ENCODE peak calls at places on chromosomes 7 and 10, in nine cellular contexts. A is CD8-positive, alpha-beta T cell; B is activated CD4-positive, CD25-positive, alpha-beta regulatory T cell; S is heart left ventricle; G is occipital lobe; T is ELR; Y is astrocyte of the spinal cord; P is NCI-H1105; U is globus pallidus. Z is an unnamed sample.

GRCh38 chr7:6202117-6202516 is 70.3 kb downstream of the CYTH3 start:
- DNase-seq in A (no peak), B (no peak), S (peak; percentile 52), G (no peak), T (no peak), Y (no peak), P (no peak), U (no peak), Z (no peak)

GRCh38 chr10:97333601-97334369 is 744 bp downstream of the FRAT2 start:
- DNase-seq in A (no peak), B (no peak), S (peak; percentile 66), G (peak; percentile 25), T (peak; percentile 78), Y (peak; percentile 54), P (no peak), U (no peak), Z (peak; percentile 79)

GRCh38 chr10:116771101-116771705 is 28.8 kb upstream of the HSPA12A start:
- DNase-seq in A (no peak), B (no peak), S (peak; percentile 71), G (no peak), T (peak; percentile 95), Y (peak; percentile 42), P (no peak), U (no peak), Z (no peak)

GRCh38 chr7:124764071-124764846 is 1.3 kb downstream of the GPR37 start:
- DNase-seq in A (no peak), B (no peak), S (no peak), G (no peak), T (no peak), Y (no peak), P (no peak), U (peak; percentile 42), Z (no peak)

GRCh38 chr10:71242621-71243009 is 30.2 kb downstream of the UNC5B start:
- DNase-seq in A (no peak), B (no peak), S (peak; percentile 55), G (no peak), T (no peak), Y (no peak), P (no peak), U (no peak), Z (no peak)

GRCh38 chr7:35729061-35729783 is 34.3 kb upstream of the HERPUD2 start:
- DNase-seq in A (no peak), B (no peak), S (no peak), G (peak; percentile 46), T (no peak), Y (no peak), P (no peak), U (no peak), Z (no peak)

GRCh38 chr10:101229275-101230184 is at the start of gene LBX1:
- DNase-seq in A (no peak), B (no peak), S (no peak), G (no peak), T (no peak), Y (no peak), P (no peak), U (no peak), Z (no peak)

GRCh38 chr7:103811315-103811714 is 178.1 kb downstream of the RELN start:
- DNase-seq in A (no peak), B (no peak), S (no peak), G (no peak), T (no peak), Y (no peak), P (no peak), U (no peak), Z (no peak)

GRCh38 chr10:15213461-15213861 is 45.0 kb upstream of the NMT2 start:
- DNase-seq in A (no peak), B (no peak), S (no peak), G (no peak), T (no peak), Y (no peak), P (no peak), U (no peak), Z (no peak)

GRCh38 chr10:128061306-128062300 is 64.6 kb downstream of the MKI67 start:
- DNase-seq in A (no peak), B (no peak), S (no peak), G (no peak), T (no peak), Y (no peak), P (no peak), U (no peak), Z (no peak)

GRCh38 chr7:5598769-5599371 is 175.2 kb upstream of the TNRC18 start:
- DNase-seq in A (no peak), B (no peak), S (no peak), G (no peak), T (no peak), Y (no peak), P (no peak), U (no peak), Z (no peak)

GRCh38 chr10:75611972-75612331 is 180.5 kb downstream of the LRMDA start:
- DNase-seq in A (no peak), B (no peak), S (no peak), G (no peak), T (no peak), Y (no peak), P (no peak), U (no peak), Z (no peak)

GRCh38 chr10:58734116-58734515 is 221.4 kb downstream of the BICC1 start:
- DNase-seq in A (no peak), B (no peak), S (no peak), G (no peak), T (peak; percentile 12), Y (no peak), P (no peak), U (no peak), Z (no peak)

GRCh38 chr7:88337556-88337955 is 30.9 kb upstream of the STEAP4 start:
- DNase-seq in A (no peak), B (no peak), S (no peak), G (no peak), T (peak; percentile 25), Y (peak; percentile 67), P (no peak), U (no peak), Z (peak; percentile 61)

GRCh38 chr10:15169555-15170407 is 1.3 kb upstream of the NMT2 start:
- DNase-seq in A (peak; percentile 16), B (no peak), S (peak; percentile 27), G (no peak), T (no peak), Y (no peak), P (no peak), U (no peak), Z (no peak)

GRCh38 chr7:21352540-21353387 is 75.1 kb upstream of the SP4 start:
- DNase-seq in A (no peak), B (no peak), S (no peak), G (no peak), T (peak; percentile 3), Y (no peak), P (no peak), U (peak; percentile 51), Z (no peak)

GRCh38 chr10:621981-622740 is 67.3 kb downstream of the DIP2C start:
- DNase-seq in A (no peak), B (no peak), S (no peak), G (no peak), T (no peak), Y (no peak), P (no peak), U (peak; percentile 71), Z (no peak)

GRCh38 chr10:23186697-23187096 is 5.4 kb upstream of the PTF1A start:
- DNase-seq in A (no peak), B (no peak), S (no peak), G (no peak), T (no peak), Y (no peak), P (no peak), U (no peak), Z (no peak)

GRCh38 chr10:86596266-86596665 is 58.1 kb upstream of the OPN4 start:
- DNase-seq in A (no peak), B (no peak), S (no peak), G (no peak), T (no peak), Y (no peak), P (no peak), U (no peak), Z (no peak)

GRCh38 chr10:74929197-74929596 is 102.8 kb downstream of the KAT6B start:
- DNase-seq in A (no peak), B (no peak), S (no peak), G (no peak), T (peak; percentile 68), Y (peak; percentile 23), P (no peak), U (no peak), Z (no peak)